ENCODE peak calls at places on chromosomes 6 and 20, in five cellular contexts. E, N, B, M and W are unnamed samples.

GRCh38 chr20:49979030-49979832 is 3.5 kb upstream of the SNAI1 start:
- DNase-seq in E (peak; percentile 56), N (peak; percentile 38), B (peak; percentile 87), M (no peak), W (peak; percentile 93)

GRCh38 chr6:140736227-140736626 is 1361.8 kb upstream of the CITED2 start:
- DNase-seq in E (no peak), N (no peak), B (no peak), M (no peak), W (no peak)

GRCh38 chr6:42781546-42781810 is 374 bp upstream of the BICRAL start:
- DNase-seq in E (no peak), N (no peak), B (peak; percentile 33), M (no peak), W (peak; percentile 54)

GRCh38 chr20:64038579-64039292 is 2.8 kb downstream of the C20orf204 start:
- DNase-seq in E (no peak), N (peak; percentile 48), B (peak; percentile 84), M (no peak), W (peak; percentile 92)

GRCh38 chr20:60630609-60631008 is 621.5 kb upstream of the CDH4 start:
- DNase-seq in E (no peak), N (no peak), B (no peak), M (no peak), W (no peak)

GRCh38 chr6:156729248-156729647 is 47.9 kb upstream of the ARID1B start:
- DNase-seq in E (no peak), N (peak; percentile 26), B (no peak), M (peak; percentile 36), W (no peak)

GRCh38 chr6:83417880-83418663 is 12.8 kb downstream of the ME1 start:
- DNase-seq in E (peak; percentile 27), N (peak; percentile 35), B (peak; percentile 20), M (no peak), W (peak; percentile 36)

GRCh38 chr20:23877524-23877923 is 2.0 kb downstream of the CST5 start:
- DNase-seq in E (no peak), N (no peak), B (no peak), M (no peak), W (no peak)

GRCh38 chr20:45962031-45962755 is 9.8 kb downstream of the ZNF335 start:
- DNase-seq in E (no peak), N (no peak), B (no peak), M (no peak), W (no peak)

GRCh38 chr6:129370268-129370916 is 339.6 kb downstream of the ARHGAP18 start:
- DNase-seq in E (peak; percentile 32), N (peak; percentile 45), B (peak; percentile 12), M (no peak), W (peak; percentile 24)

GRCh38 chr20:37640600-37641561 is 52.9 kb upstream of the CTNNBL1 start:
- DNase-seq in E (no peak), N (no peak), B (no peak), M (no peak), W (peak; percentile 63)

GRCh38 chr6:3022765-3023662 is 23.3 kb downstream of the NQO2 start:
- DNase-seq in E (no peak), N (no peak), B (no peak), M (no peak), W (no peak)

GRCh38 chr20:6081236-6081635 is 27.4 kb upstream of the LRRN4 start:
- DNase-seq in E (peak; percentile 26), N (no peak), B (no peak), M (no peak), W (no peak)

GRCh38 chr20:9323622-9324021 is 190.8 kb upstream of the LAMP5 start:
- DNase-seq in E (peak; percentile 29), N (peak; percentile 7), B (no peak), M (no peak), W (peak; percentile 16)

GRCh38 chr20:48222595-48223180 is 437.4 kb upstream of the SULF2 start:
- DNase-seq in E (no peak), N (no peak), B (no peak), M (no peak), W (no peak)

GRCh38 chr20:62266340-62266739 is 28.0 kb downstream of the OSBPL2 start:
- DNase-seq in E (peak; percentile 39), N (no peak), B (peak; percentile 64), M (no peak), W (no peak)

GRCh38 chr6:82861121-82861520 is 204.5 kb downstream of the UBE3D start:
- DNase-seq in E (no peak), N (no peak), B (no peak), M (no peak), W (no peak)

GRCh38 chr20:37319120-37319717 is 26.7 kb upstream of the SRC start:
- DNase-seq in E (no peak), N (no peak), B (no peak), M (no peak), W (peak; percentile 45)

GRCh38 chr6:158064725-158065251 is 83.1 kb downstream of the SYNJ2 start:
- DNase-seq in E (no peak), N (no peak), B (no peak), M (no peak), W (no peak)

GRCh38 chr6:11618533-11618932 is 81.0 kb downstream of the TMEM170B start:
- DNase-seq in E (no peak), N (peak; percentile 22), B (no peak), M (peak; percentile 13), W (no peak)

GRCh38 chr20:41222299-41222698 is 85.0 kb downstream of the PLCG1 start:
- DNase-seq in E (no peak), N (no peak), B (no peak), M (no peak), W (no peak)

GRCh38 chr6:104325341-104326172 is 534.2 kb downstream of the HACE1 start:
- DNase-seq in E (no peak), N (peak; percentile 22), B (no peak), M (no peak), W (peak; percentile 39)

GRCh38 chr20:53738039-53738944 is 144.7 kb upstream of the ZNF217 start:
- DNase-seq in E (peak; percentile 88), N (no peak), B (peak; percentile 35), M (no peak), W (peak; percentile 34)

GRCh38 chr20:13034936-13035335 is 26.2 kb downstream of the SPTLC3 start:
- DNase-seq in E (no peak), N (no peak), B (no peak), M (no peak), W (no peak)

GRCh38 chr6:163630575-163630974 is 216.1 kb downstream of the QKI start:
- DNase-seq in E (no peak), N (no peak), B (no peak), M (no peak), W (no peak)

GRCh38 chr6:2028457-2029038 is 216.9 kb downstream of the GMDS start:
- DNase-seq in E (no peak), N (no peak), B (no peak), M (peak; percentile 9), W (no peak)

GRCh38 chr20:39390186-39390585 is 428.0 kb downstream of the DHX35 start:
- DNase-seq in E (no peak), N (no peak), B (no peak), M (no peak), W (no peak)

GRCh38 chr6:44622555-44622954 is 235.0 kb downstream of the CDC5L start:
- DNase-seq in E (no peak), N (no peak), B (no peak), M (no peak), W (no peak)

GRCh38 chr20:2314759-2315439 is 19.1 kb downstream of the TGM3 start:
- DNase-seq in E (no peak), N (peak; percentile 65), B (peak; percentile 83), M (no peak), W (peak; percentile 40)

GRCh38 chr6:53793318-53793975 is 1.4 kb upstream of the LRRC1 start:
- DNase-seq in E (peak; percentile 96), N (peak; percentile 68), B (no peak), M (no peak), W (peak; percentile 37)

GRCh38 chr6:158706369-158706982 is 56.6 kb downstream of the SYTL3 start:
- DNase-seq in E (peak; percentile 52), N (peak; percentile 80), B (peak; percentile 57), M (no peak), W (peak; percentile 75)

GRCh38 chr6:24321538-24322162 is 36.2 kb downstream of the DCDC2 start:
- DNase-seq in E (no peak), N (no peak), B (no peak), M (no peak), W (no peak)

GRCh38 chr6:154356690-154357089 is at the start of gene IPCEF1:
- DNase-seq in E (no peak), N (no peak), B (no peak), M (no peak), W (no peak)

GRCh38 chr6:143223895-143224294 is 163.2 kb downstream of the AIG1 start:
- DNase-seq in E (peak; percentile 81), N (no peak), B (no peak), M (no peak), W (no peak)

GRCh38 chr20:8361008-8361652 is 229.1 kb downstream of the PLCB1 start:
- DNase-seq in E (no peak), N (no peak), B (no peak), M (peak; percentile 17), W (no peak)

DNA sequence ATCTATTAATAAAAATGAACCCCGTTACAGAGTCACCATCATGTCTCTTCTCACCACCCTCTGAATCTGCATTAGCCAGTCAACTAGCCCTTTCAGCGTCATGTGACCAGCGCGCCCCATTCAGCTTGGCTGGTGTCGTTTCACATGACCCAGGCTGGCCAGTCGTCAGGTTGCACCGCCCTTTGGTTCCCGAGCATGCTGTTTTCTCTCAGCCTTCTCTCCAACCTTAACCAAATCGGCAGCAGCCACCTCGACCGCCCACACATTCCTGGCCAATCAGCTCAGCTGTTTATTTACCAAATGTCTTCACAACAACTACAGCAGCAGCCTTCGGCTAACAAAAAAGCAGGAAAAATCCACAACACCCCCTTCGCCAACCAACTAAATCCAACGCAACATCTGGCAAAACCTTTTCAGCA is 5.6 kb downstream of the SRSF3 start:
- DNase-seq in E (no peak), N (no peak), B (peak; percentile 70), M (no peak), W (peak; percentile 51)
- H3K27ac ChIP-seq in E (no peak overlapping the region), N (no peak overlapping the region), B (no peak overlapping the region), M (no peak overlapping the region), W (peak overlapping the region; percentile 23)

GRCh38 chr20:14569631-14570030 is 232.2 kb upstream of the FLRT3 start:
- DNase-seq in E (no peak), N (no peak), B (no peak), M (no peak), W (no peak)

GRCh38 chr20:14568701-14569100 is 231.3 kb upstream of the FLRT3 start:
- DNase-seq in E (no peak), N (no peak), B (no peak), M (no peak), W (no peak)

GRCh38 chr20:14562976-14563375 is 225.6 kb upstream of the FLRT3 start:
- DNase-seq in E (no peak), N (no peak), B (no peak), M (no peak), W (no peak)

GRCh38 chr20:14566505-14566904 is 229.1 kb upstream of the FLRT3 start:
- DNase-seq in E (no peak), N (no peak), B (no peak), M (no peak), W (no peak)

GRCh38 chr20:14568225-14568624 is 230.8 kb upstream of the FLRT3 start:
- DNase-seq in E (no peak), N (no peak), B (no peak), M (no peak), W (no peak)
- TF ChIP-seq ZBTB33 in E (no peak), N (no peak), B (no peak), M (no peak), W (no peak)

GRCh38 chr6:27168108-27168507 is 79.4 kb upstream of the PRSS16 start:
- DNase-seq in E (no peak), N (no peak), B (no peak), M (no peak), W (no peak)
- H2AFZ ChIP-seq in E (no peak overlapping the region), N (peak overlapping the region; percentile 37), B (peak overlapping the region; percentile 92), M (no peak overlapping the region), W (peak overlapping the region; percentile 39)

GRCh38 chr20:58622671-58623578 is 28.2 kb upstream of the STX16 start:
- DNase-seq in E (no peak), N (no peak), B (no peak), M (no peak), W (no peak)
- H3K27ac ChIP-seq in E (no peak overlapping the region), N (no peak overlapping the region), B (peak overlapping the region; percentile 57), M (no peak overlapping the region), W (peak overlapping the region; percentile 99)